ENCODE peak calls at places on chromosomes 5 and 9, in six cellular contexts. Y, W, E, J, Z and Q are unnamed samples.

GRCh38 chr5:4520557-4520956 is 619.6 kb upstream of the ADAMTS16 start:
- DNase-seq in Y (no peak), W (no peak), E (no peak), J (no peak), Z (no peak), Q (no peak)

GRCh38 chr5:158422653-158423505 is 563.9 kb upstream of the CLINT1 start:
- DNase-seq in Y (no peak), W (no peak), E (no peak), J (no peak), Z (no peak), Q (no peak)

GRCh38 chr5:136064510-136064909 is 35.7 kb downstream of the TGFBI start:
- DNase-seq in Y (no peak), W (no peak), E (no peak), J (no peak), Z (no peak), Q (no peak)

GRCh38 chr9:97978706-97979105 is 4.4 kb upstream of the ANP32B start:
- DNase-seq in Y (no peak), W (no peak), E (no peak), J (no peak), Z (no peak), Q (no peak)

GRCh38 chr5:137360607-137361006 is 138.5 kb downstream of the SPOCK1 start:
- DNase-seq in Y (no peak), W (peak), E (no peak), J (no peak), Z (no peak), Q (no peak)

GRCh38 chr5:160260881-160261815 is 31.8 kb downstream of the FABP6 start:
- DNase-seq in Y (peak), W (peak), E (no peak), J (no peak), Z (peak), Q (no peak)

GRCh38 chr5:56055287-56055686 is 60.5 kb upstream of the IL6ST start:
- DNase-seq in Y (no peak), W (no peak), E (no peak), J (no peak), Z (no peak), Q (no peak)

GRCh38 chr5:150486402-150487198 is 21.3 kb upstream of the NDST1 start:
- DNase-seq in Y (peak), W (peak), E (peak), J (peak), Z (peak), Q (peak)

GRCh38 chr5:170357853-170358497 is 31.2 kb downstream of the KCNMB1 start:
- DNase-seq in Y (peak), W (no peak), E (no peak), J (no peak), Z (peak), Q (no peak)

GRCh38 chr5:147780924-147781530 is 1.5 kb downstream of the JAKMIP2 start:
- DNase-seq in Y (no peak), W (no peak), E (no peak), J (no peak), Z (no peak), Q (no peak)

GRCh38 chr9:133114451-133114885 is 6.6 kb downstream of the RALGDS start:
- DNase-seq in Y (no peak), W (no peak), E (no peak), J (no peak), Z (no peak), Q (no peak)

GRCh38 chr5:135569755-135570452 is 8.9 kb downstream of the CXCL14 start:
- DNase-seq in Y (peak), W (peak), E (no peak), J (peak), Z (peak), Q (no peak)

GRCh38 chr9:89461302-89461701 is 36.6 kb downstream of the SEMA4D start:
- DNase-seq in Y (no peak), W (peak), E (no peak), J (no peak), Z (no peak), Q (no peak)

GRCh38 chr5:16921246-16921645 is 14.8 kb downstream of the MYO10 start:
- DNase-seq in Y (no peak), W (no peak), E (no peak), J (no peak), Z (no peak), Q (no peak)

GRCh38 chr9:22010881-22011625 is 1.9 kb upstream of the CDKN2B start:
- DNase-seq in Y (no peak), W (peak), E (no peak), J (no peak), Z (no peak), Q (no peak)

GRCh38 chr9:6715755-6716643 is 41.8 kb upstream of the KDM4C start:
- DNase-seq in Y (peak), W (no peak), E (peak), J (peak), Z (peak), Q (no peak)

GRCh38 chr9:8489845-8490244 is 690.3 kb upstream of the DMAC1 start:
- DNase-seq in Y (no peak), W (no peak), E (no peak), J (no peak), Z (no peak), Q (no peak)

GRCh38 chr9:33044677-33045282 is 19.7 kb downstream of the DNAJA1 start:
- DNase-seq in Y (peak), W (no peak), E (peak), J (no peak), Z (peak), Q (no peak)

GRCh38 chr9:19102181-19102630 is 498 bp downstream of the HAUS6 start:
- DNase-seq in Y (peak), W (peak), E (no peak), J (no peak), Z (no peak), Q (peak)

GRCh38 chr5:8828596-8829321 is 717.1 kb downstream of the SEMA5A start:
- DNase-seq in Y (no peak), W (no peak), E (no peak), J (no peak), Z (no peak), Q (no peak)

GRCh38 chr9:123550797-123551196 is 194.8 kb downstream of the CRB2 start:
- DNase-seq in Y (no peak), W (no peak), E (no peak), J (no peak), Z (no peak), Q (no peak)

GRCh38 chr5:66863343-66864170 is 267.4 kb downstream of the MAST4 start:
- DNase-seq in Y (no peak), W (no peak), E (no peak), J (no peak), Z (no peak), Q (no peak)

GRCh38 chr5:91425046-91425445 is 41.9 kb upstream of the ARRDC3 start:
- DNase-seq in Y (no peak), W (no peak), E (no peak), J (no peak), Z (no peak), Q (no peak)
- TF ChIP-seq POLR2AphosphoS5 in Y (no peak), W (no peak), E (no peak), J (no peak), Z (no peak), Q (no peak)

DNA sequence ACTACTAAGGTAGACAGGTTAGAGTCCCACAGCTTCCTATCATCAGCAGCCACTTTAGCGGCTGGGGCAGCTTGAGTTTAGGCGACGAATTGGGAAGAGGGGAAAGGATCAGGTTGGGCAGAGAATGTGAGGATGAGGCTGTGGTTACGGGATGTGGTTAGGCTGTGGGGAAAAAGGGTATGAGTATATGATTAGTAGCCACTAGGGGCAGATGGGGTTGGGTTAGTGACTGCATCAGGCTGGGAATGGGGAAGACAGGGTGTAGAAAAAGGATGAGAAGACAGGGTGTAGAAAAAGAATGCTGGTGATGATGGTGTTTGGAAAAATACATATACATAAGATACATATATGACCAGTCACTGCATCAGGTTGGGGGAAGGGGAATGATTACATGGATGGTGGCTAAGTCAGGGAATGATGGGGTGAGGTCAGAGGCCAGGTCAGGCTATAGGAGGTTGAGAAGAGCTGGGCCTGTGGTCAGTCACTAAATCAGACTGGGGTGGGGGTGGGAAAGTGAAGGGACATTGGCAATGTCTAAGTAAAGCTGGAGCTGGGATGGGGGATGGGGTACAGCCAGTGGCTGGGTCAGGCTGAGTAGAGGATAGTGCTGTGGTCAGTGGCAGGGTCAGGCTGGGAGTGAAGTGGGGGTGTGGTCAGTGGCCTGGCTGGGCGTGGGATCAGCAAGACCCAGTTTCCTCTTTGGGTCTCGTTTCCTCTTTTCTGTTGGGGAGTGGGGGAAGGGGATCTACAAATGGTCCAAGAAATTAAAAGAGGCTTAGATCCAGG is 2.1 kb downstream of the TLN1 start:
- DNase-seq in Y (peak), W (peak), E (no peak), J (peak), Z (peak), Q (no peak)
- TF ChIP-seq POLR2A in Y (peak), W (peak), E (no peak), J (no peak), Z (no peak), Q (peak)

GRCh38 chr9:92984976-92985375 is 37.7 kb downstream of the FGD3 start:
- DNase-seq in Y (no peak), W (no peak), E (no peak), J (no peak), Z (no peak), Q (no peak)
- TF ChIP-seq POLR2AphosphoS5 in Y (no peak), W (no peak), E (no peak), J (no peak), Z (no peak), Q (no peak)

GRCh38 chr9:77176686-77177142 is 620 bp upstream of the VPS13A start:
- DNase-seq in Y (no peak), W (no peak), E (no peak), J (no peak), Z (no peak), Q (no peak)
- TF ChIP-seq POLR2A in Y (no peak), W (no peak), E (no peak), J (no peak), Z (no peak), Q (no peak)

GRCh38 chr9:95315108-95315746 is 2.3 kb downstream of the FANCC start:
- DNase-seq in Y (no peak), W (no peak), E (no peak), J (no peak), Z (no peak), Q (no peak)
- TF ChIP-seq POLR2AphosphoS5 in Y (no peak), W (no peak), E (no peak), J (no peak), Z (no peak), Q (no peak)

GRCh38 chr5:173542159-173542558 is 74.3 kb downstream of the BOD1 start:
- DNase-seq in Y (no peak), W (no peak), E (no peak), J (no peak), Z (no peak), Q (no peak)
- TF ChIP-seq POLR2A in Y (no peak), W (no peak), E (no peak), J (no peak), Z (no peak), Q (no peak)

DNA sequence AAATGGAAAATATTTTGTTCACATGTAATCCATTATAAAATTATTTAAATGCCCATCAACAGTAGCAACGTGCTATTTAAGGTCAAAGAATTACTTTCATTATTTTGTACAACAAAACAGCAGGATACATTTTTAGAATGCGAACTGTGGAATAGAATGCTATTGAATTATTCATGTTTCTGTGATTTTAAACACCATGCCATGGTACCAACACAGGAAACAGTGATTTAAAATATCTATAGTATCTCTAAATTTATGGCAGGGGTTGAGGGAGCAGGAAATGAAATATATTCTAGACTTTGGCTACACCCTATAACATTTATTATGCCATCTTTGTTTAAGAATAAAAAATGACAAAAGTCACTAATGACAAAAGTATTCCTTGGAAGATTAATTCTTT is 62.4 kb downstream of the DROSHA start:
- DNase-seq in Y (no peak), W (no peak), E (no peak), J (no peak), Z (no peak), Q (no peak)
- TF ChIP-seq POLR2AphosphoS5 in Y (no peak), W (no peak), E (no peak), J (no peak), Z (no peak), Q (no peak)